ENCODE peak calls at places on chromosomes 13 and 19, in six cellular contexts. E is HCT116, D is K562, Z is HepG2, A is H1, Y is GM12878. U is an unnamed sample.

GRCh38 chr19:34734601-34735103 is 609 bp downstream of the ZNF181 start:
- DNase-seq in E (no peak), D (peak; percentile 20), Z (no peak), A (no peak), Y (no peak), U (no peak)

GRCh38 chr13:57633950-57634828 is 2.6 kb downstream of the PCDH17 start:
- DNase-seq in E (no peak), D (no peak), Z (no peak), A (no peak), Y (no peak), U (peak; percentile 48)

GRCh38 chr19:9309139-9309973 is at the start of gene ZNF699:
- DNase-seq in E (peak; percentile 96), D (peak; percentile 95), Z (peak; percentile 87), A (peak; percentile 94), Y (peak; percentile 91), U (peak; percentile 95)

GRCh38 chr13:33351324-33351723 is 65.8 kb upstream of the STARD13 start:
- DNase-seq in E (peak; percentile 27), D (no peak), Z (no peak), A (no peak), Y (no peak), U (no peak)

GRCh38 chr19:1832046-1832663 is 16.1 kb downstream of the REXO1 start:
- DNase-seq in E (no peak), D (no peak), Z (no peak), A (no peak), Y (no peak), U (no peak)

GRCh38 chr13:79725841-79726240 is 244.9 kb downstream of the NDFIP2 start:
- DNase-seq in E (no peak), D (no peak), Z (no peak), A (no peak), Y (no peak), U (no peak)

GRCh38 chr13:44273216-44273615 is 100.4 kb upstream of the SERP2 start:
- DNase-seq in E (no peak), D (no peak), Z (no peak), A (no peak), Y (no peak), U (no peak)

GRCh38 chr19:16078759-16079707 is 2.7 kb downstream of the TPM4 start:
- DNase-seq in E (peak; percentile 67), D (peak; percentile 86), Z (peak; percentile 79), A (no peak), Y (peak; percentile 94), U (peak; percentile 68)

GRCh38 chr13:59700281-59700680 is 463.4 kb downstream of the DIAPH3 start:
- DNase-seq in E (no peak), D (no peak), Z (peak; percentile 34), A (no peak), Y (no peak), U (no peak)

GRCh38 chr19:8306235-8307054 is 1.7 kb downstream of the CD320 start:
- DNase-seq in E (no peak), D (peak; percentile 51), Z (no peak), A (no peak), Y (no peak), U (no peak)

GRCh38 chr19:37505958-37506386 is 767 bp upstream of the ZNF793 start:
- DNase-seq in E (no peak), D (no peak), Z (no peak), A (no peak), Y (no peak), U (no peak)

GRCh38 chr13:71935166-71935840 is 68.3 kb upstream of the DACH1 start:
- DNase-seq in E (no peak), D (no peak), Z (no peak), A (no peak), Y (no peak), U (peak; percentile 11)

GRCh38 chr19:42683917-42684513 is 56.3 kb downstream of the PSG3 start:
- DNase-seq in E (peak; percentile 28), D (peak; percentile 25), Z (peak; percentile 5), A (no peak), Y (no peak), U (peak; percentile 9)

GRCh38 chr19:9070066-9070465 is 16.8 kb upstream of the OR1M1 start:
- DNase-seq in E (no peak), D (no peak), Z (no peak), A (no peak), Y (no peak), U (no peak)

GRCh38 chr13:38002596-38002995 is 133.0 kb upstream of the TRPC4 start:
- DNase-seq in E (no peak), D (no peak), Z (no peak), A (no peak), Y (no peak), U (no peak)

GRCh38 chr19:1864480-1865171 is 1.2 kb upstream of the KLF16 start:
- DNase-seq in E (no peak), D (peak; percentile 81), Z (peak; percentile 66), A (no peak), Y (no peak), U (peak; percentile 90)

GRCh38 chr19:19106061-19106551 is 32.2 kb downstream of the TMEM161A start:
- DNase-seq in E (no peak), D (no peak), Z (no peak), A (no peak), Y (no peak), U (no peak)

GRCh38 chr19:28393574-28394336 is 819.2 kb downstream of the UQCRFS1 start:
- DNase-seq in E (no peak), D (no peak), Z (no peak), A (no peak), Y (no peak), U (no peak)

GRCh38 chr19:31350033-31350692 is 927 bp upstream of the TSHZ3 start:
- DNase-seq in E (no peak), D (no peak), Z (no peak), A (no peak), Y (no peak), U (peak; percentile 81)

GRCh38 chr13:27728271-27728670 is 64.0 kb upstream of the GSX1 start:
- DNase-seq in E (no peak), D (peak; percentile 5), Z (no peak), A (no peak), Y (no peak), U (no peak)

GRCh38 chr13:41937388-41937787 is 23.5 kb downstream of the VWA8 start:
- DNase-seq in E (no peak), D (no peak), Z (no peak), A (no peak), Y (no peak), U (no peak)

GRCh38 chr19:10568444-10568825 is 344 bp downstream of the CDKN2D start:
- DNase-seq in E (no peak), D (no peak), Z (no peak), A (no peak), Y (no peak), U (no peak)

GRCh38 chr13:42880241-42880640 is 98.9 kb downstream of the FAM216B start:
- DNase-seq in E (no peak), D (no peak), Z (no peak), A (no peak), Y (no peak), U (no peak)

GRCh38 chr19:15161028-15161984 is 39.5 kb downstream of the NOTCH3 start:
- DNase-seq in E (peak; percentile 35), D (peak; percentile 74), Z (peak; percentile 61), A (no peak), Y (no peak), U (peak; percentile 55)

GRCh38 chr13:50230365-50230978 is 215.2 kb downstream of the KCNRG start:
- DNase-seq in E (no peak), D (no peak), Z (peak; percentile 63), A (no peak), Y (no peak), U (no peak)

GRCh38 chr19:18385359-18385674 is 641 bp upstream of the GDF15 start:
- DNase-seq in E (no peak), D (no peak), Z (no peak), A (no peak), Y (no peak), U (no peak)

DNA sequence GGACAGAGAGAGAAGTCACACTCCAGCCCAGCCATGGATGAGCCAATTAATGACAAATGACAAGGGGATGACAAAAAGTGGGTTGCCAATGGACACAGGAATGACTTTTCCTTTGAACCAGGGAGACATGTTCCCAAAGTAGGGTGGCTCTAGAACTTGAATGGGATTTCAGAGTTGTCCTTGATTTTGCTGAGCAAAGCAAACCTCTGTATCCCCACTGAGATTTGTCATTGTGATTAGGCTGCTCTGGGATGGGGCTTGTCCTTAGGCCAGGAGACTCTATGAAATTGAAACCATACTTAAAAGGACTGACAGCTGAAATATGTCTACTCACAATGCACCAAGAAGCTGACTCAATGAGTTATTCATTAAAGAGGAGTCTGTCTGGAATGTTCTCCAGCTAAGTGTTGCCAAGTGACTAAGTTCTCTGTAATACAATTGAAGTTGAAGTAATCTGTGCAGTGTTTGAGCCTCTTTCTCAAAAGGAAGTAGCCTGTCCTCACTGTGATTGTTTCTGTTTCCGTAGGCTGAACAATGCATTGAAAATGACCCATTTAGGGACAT is 69.0 kb upstream of the PCDH9 start:
- DNase-seq in E (no peak), D (no peak), Z (no peak), A (no peak), Y (no peak), U (no peak)
- H2AFZ ChIP-seq in E (no peak overlapping the region), D (no peak overlapping the region), Z (no peak overlapping the region), A (no peak overlapping the region), Y (no peak overlapping the region), U (peak overlapping the region; percentile 40)

GRCh38 chr13:76887070-76887563 is 912 bp upstream of the KCTD12 start:
- DNase-seq in E (no peak), D (no peak), Z (no peak), A (no peak), Y (no peak), U (peak; percentile 26)
- TF ChIP-seq SIN3A in E (no peak), D (no peak), Z (no peak), A (no peak), Y (no peak), U (no peak)

GRCh38 chr13:91185294-91185863 is 162.1 kb upstream of the MIR17HG start:
- DNase-seq in E (peak; percentile 7), D (no peak), Z (peak; percentile 9), A (no peak), Y (no peak), U (peak; percentile 39)
- H2AFZ ChIP-seq in E (no peak overlapping the region), D (no peak overlapping the region), Z (no peak overlapping the region), A (no peak overlapping the region), Y (no peak overlapping the region), U (no peak overlapping the region)

GRCh38 chr19:41302624-41303351 is 7.2 kb upstream of the CCDC97 start:
- DNase-seq in E (no peak), D (no peak), Z (no peak), A (no peak), Y (peak; percentile 47), U (no peak)
- TF ChIP-seq SIN3A in E (no peak), D (no peak), Z (no peak), A (no peak), Y (no peak), U (no peak)

GRCh38 chr13:40148742-40149141 is 493.3 kb downstream of the COG6 start:
- DNase-seq in E (no peak), D (no peak), Z (no peak), A (no peak), Y (no peak), U (no peak)

GRCh38 chr13:40152145-40152544 is 496.7 kb downstream of the COG6 start:
- DNase-seq in E (peak; percentile 54), D (peak; percentile 6), Z (no peak), A (no peak), Y (no peak), U (no peak)

GRCh38 chr13:40146586-40147240 is 491.3 kb downstream of the COG6 start:
- DNase-seq in E (no peak), D (no peak), Z (no peak), A (no peak), Y (no peak), U (peak; percentile 21)

GRCh38 chr13:40148103-40148502 is 492.6 kb downstream of the COG6 start:
- DNase-seq in E (no peak), D (no peak), Z (no peak), A (no peak), Y (no peak), U (no peak)

GRCh38 chr13:40149611-40150283 is 494.3 kb downstream of the COG6 start:
- DNase-seq in E (no peak), D (no peak), Z (no peak), A (no peak), Y (no peak), U (no peak)
- H2AFZ ChIP-seq in E (no peak overlapping the region), D (no peak overlapping the region), Z (no peak overlapping the region), A (no peak overlapping the region), Y (no peak overlapping the region), U (peak overlapping the region; percentile 77)

U was measured in SK-N-SH.